ENCODE peak calls at places on chromosomes 12 and 14, in seven cellular contexts. One of them, this sample, is unnamed.
A peak's percentile ranks its signal among the peaks of the same experiment; 100 is the strongest.

GRCh38 chr12:131176926-131177325 is 223.2 kb downstream of the ADGRD1 start:
- DNase-seq in hepatocyte: no peak
- DNase-seq in uterus: no peak
- DNase-seq in tibial artery: no peak
- DNase-seq in endothelial cell: no peak
- DNase-seq in sigmoid colon: no peak
- DNase-seq in left lung: no peak
- DNase-seq in this sample: no peak

GRCh38 chr12:96120359-96121100 is 73.6 kb upstream of the ELK3 start:
- DNase-seq in uterus: no peak
- DNase-seq in left lung: no peak
- DNase-seq in tibial artery: peak; percentile 22
- DNase-seq in sigmoid colon: no peak
- DNase-seq in endothelial cell: no peak
- DNase-seq in hepatocyte: no peak
- DNase-seq in this sample: no peak

GRCh38 chr14:52798826-52799225 is 7.4 kb upstream of the GNPNAT1 start:
- DNase-seq in tibial artery: no peak
- DNase-seq in sigmoid colon: no peak
- DNase-seq in uterus: no peak
- DNase-seq in hepatocyte: no peak
- DNase-seq in endothelial cell: no peak
- DNase-seq in left lung: no peak
- DNase-seq in this sample: no peak

GRCh38 chr12:88063375-88063774 is 34.2 kb upstream of the C12orf50 start:
- DNase-seq in hepatocyte: no peak
- DNase-seq in tibial artery: no peak
- DNase-seq in left lung: no peak
- DNase-seq in sigmoid colon: no peak
- DNase-seq in endothelial cell: no peak
- DNase-seq in uterus: no peak
- DNase-seq in this sample: no peak

GRCh38 chr14:104865631-104866441 is 768 bp downstream of the CEP170B start:
- DNase-seq in hepatocyte: peak; percentile 85
- DNase-seq in uterus: peak; percentile 73
- DNase-seq in sigmoid colon: peak; percentile 85
- DNase-seq in endothelial cell: peak; percentile 41
- DNase-seq in tibial artery: peak; percentile 76
- DNase-seq in left lung: peak; percentile 90
- DNase-seq in this sample: peak; percentile 64

GRCh38 chr12:131404705-131405104 is 306.2 kb upstream of the SFSWAP start:
- DNase-seq in endothelial cell: no peak
- DNase-seq in uterus: no peak
- DNase-seq in left lung: no peak
- DNase-seq in tibial artery: no peak
- DNase-seq in hepatocyte: no peak
- DNase-seq in sigmoid colon: peak; percentile 33
- DNase-seq in this sample: no peak

GRCh38 chr12:89977356-89978185 is 268.9 kb upstream of the ATP2B1 start:
- DNase-seq in uterus: no peak
- DNase-seq in hepatocyte: no peak
- DNase-seq in left lung: no peak
- DNase-seq in endothelial cell: no peak
- DNase-seq in sigmoid colon: no peak
- DNase-seq in tibial artery: no peak
- DNase-seq in this sample: peak; percentile 19

GRCh38 chr12:44750468-44750867 is 125.6 kb downstream of the NELL2 start:
- DNase-seq in left lung: no peak
- DNase-seq in hepatocyte: no peak
- DNase-seq in tibial artery: no peak
- DNase-seq in uterus: no peak
- DNase-seq in endothelial cell: no peak
- DNase-seq in sigmoid colon: no peak
- DNase-seq in this sample: no peak

GRCh38 chr12:104539063-104539462 is 82.3 kb downstream of the CHST11 start:
- DNase-seq in endothelial cell: no peak
- DNase-seq in tibial artery: no peak
- DNase-seq in uterus: no peak
- DNase-seq in sigmoid colon: no peak
- DNase-seq in left lung: no peak
- DNase-seq in hepatocyte: no peak
- DNase-seq in this sample: no peak

DNA sequence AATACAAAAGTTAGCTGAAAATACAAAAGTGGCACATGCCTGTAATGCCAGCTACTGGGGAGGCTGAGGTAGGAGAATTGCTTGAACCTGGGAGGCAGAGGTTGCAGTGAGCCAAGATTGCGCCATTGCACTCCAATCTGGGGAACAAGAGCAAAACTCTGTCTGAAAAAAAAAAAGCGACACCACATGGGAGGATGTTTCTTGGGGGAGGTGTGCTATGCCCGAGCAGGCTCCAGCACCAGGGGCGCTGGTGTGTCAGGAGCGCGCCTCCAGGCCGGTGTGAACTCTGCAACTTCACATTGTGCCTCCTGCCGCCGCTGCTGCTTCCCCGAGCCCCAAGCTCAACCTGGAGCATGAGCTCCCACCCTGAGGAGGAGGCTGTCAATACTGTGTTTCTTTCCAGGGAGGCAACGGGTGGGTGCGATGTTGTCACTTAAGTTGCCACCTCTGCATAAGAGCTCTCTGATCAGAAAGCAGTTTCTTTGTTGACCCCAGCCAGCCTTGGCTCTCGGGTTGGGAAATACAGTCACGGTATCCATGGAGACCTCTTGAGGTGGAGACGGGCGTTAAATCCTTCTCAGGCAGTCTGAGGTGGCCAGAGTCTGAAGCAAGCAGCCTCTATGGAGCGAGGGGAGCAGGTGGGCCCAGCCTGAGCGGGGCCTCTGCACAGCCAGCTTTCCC is 18.9 kb downstream of the DEGS2 start:
- DNase-seq in left lung: peak; percentile 78
- DNase-seq in sigmoid colon: no peak
- DNase-seq in uterus: no peak
- DNase-seq in endothelial cell: peak; percentile 65
- DNase-seq in tibial artery: no peak
- DNase-seq in hepatocyte: peak; percentile 81
- DNase-seq in this sample: no peak
- TF ChIP-seq CTCF in left lung: peak; percentile 34
- TF ChIP-seq CTCF in sigmoid colon: no peak
- TF ChIP-seq CTCF in uterus: peak; percentile 29
- TF ChIP-seq CTCF in endothelial cell: no peak
- TF ChIP-seq CTCF in tibial artery: no peak
- TF ChIP-seq CTCF in hepatocyte: peak; percentile 36
- TF ChIP-seq CTCF in this sample: no peak

GRCh38 chr12:113220593-113221180 is 577 bp upstream of the TPCN1 start:
- DNase-seq in hepatocyte: no peak
- DNase-seq in uterus: no peak
- DNase-seq in left lung: peak; percentile 89
- DNase-seq in sigmoid colon: no peak
- DNase-seq in tibial artery: no peak
- DNase-seq in endothelial cell: peak; percentile 13
- DNase-seq in this sample: no peak

GRCh38 chr12:113224955-113225354 is 3.7 kb downstream of the TPCN1 start:
- DNase-seq in uterus: no peak
- DNase-seq in tibial artery: no peak
- DNase-seq in sigmoid colon: no peak
- DNase-seq in endothelial cell: no peak
- DNase-seq in left lung: no peak
- DNase-seq in hepatocyte: no peak
- DNase-seq in this sample: no peak

GRCh38 chr12:113221997-113222729 is 899 bp downstream of the TPCN1 start:
- DNase-seq in sigmoid colon: no peak
- DNase-seq in hepatocyte: no peak
- DNase-seq in endothelial cell: no peak
- DNase-seq in tibial artery: no peak
- DNase-seq in uterus: no peak
- DNase-seq in left lung: no peak
- DNase-seq in this sample: no peak

GRCh38 chr12:113222730-113223531 is 1.7 kb downstream of the TPCN1 start:
- DNase-seq in tibial artery: peak; percentile 87
- DNase-seq in sigmoid colon: peak; percentile 91
- DNase-seq in hepatocyte: peak; percentile 89
- DNase-seq in uterus: peak; percentile 54
- DNase-seq in endothelial cell: no peak
- DNase-seq in left lung: no peak
- DNase-seq in this sample: peak; percentile 81

DNA sequence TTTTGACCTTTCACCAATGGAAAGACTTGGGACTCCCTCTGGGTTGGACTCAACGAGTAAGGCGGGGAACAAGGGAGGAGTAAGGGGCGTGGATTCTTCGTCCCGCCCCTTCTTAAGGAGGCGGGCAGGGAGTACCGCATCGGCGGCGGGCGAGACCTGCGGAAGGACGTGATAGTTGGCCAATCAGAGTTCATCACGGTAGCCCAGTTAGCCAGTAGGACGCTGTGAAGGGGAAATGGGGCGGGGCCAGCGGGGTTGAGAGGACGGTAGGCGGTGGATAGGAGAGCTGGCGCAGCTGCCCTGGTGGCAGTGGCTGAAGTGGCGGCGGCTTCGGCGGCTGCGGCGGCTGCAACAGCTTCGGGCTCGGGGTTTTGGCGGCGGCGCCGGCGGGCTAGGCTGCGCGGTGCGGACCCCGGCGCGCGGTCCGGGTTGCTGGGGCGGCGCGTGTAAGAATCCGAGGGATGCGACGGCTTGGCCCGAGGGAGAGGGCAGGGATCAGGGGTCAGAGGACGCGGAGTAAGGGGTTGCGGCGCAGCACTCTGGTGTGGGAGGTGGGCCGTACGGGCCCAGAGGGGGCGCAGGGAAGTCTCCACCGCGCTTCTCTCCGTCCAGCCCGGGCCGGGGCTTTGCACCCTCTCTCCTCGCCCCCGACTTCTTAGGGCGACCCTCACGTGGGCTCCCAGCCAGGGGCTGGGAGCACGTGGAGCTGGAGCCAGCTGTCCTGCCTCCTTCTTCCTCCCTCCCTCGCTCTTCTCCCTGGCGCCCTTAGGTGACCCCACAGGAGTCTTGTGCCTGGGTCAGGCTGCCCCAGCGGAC is at the start of gene TPCN1:
- DNase-seq in endothelial cell: peak; percentile 97
- DNase-seq in hepatocyte: peak; percentile 100
- DNase-seq in tibial artery: peak; percentile 100
- DNase-seq in left lung: peak; percentile 97
- DNase-seq in uterus: peak; percentile 99
- DNase-seq in sigmoid colon: peak; percentile 100
- DNase-seq in this sample: peak; percentile 100
- TF ChIP-seq CTCF in endothelial cell: no peak
- TF ChIP-seq CTCF in hepatocyte: no peak
- TF ChIP-seq CTCF in tibial artery: peak; percentile 32
- TF ChIP-seq CTCF in left lung: no peak
- TF ChIP-seq CTCF in uterus: no peak
- TF ChIP-seq CTCF in sigmoid colon: no peak
- TF ChIP-seq CTCF in this sample: peak; percentile 16

DNA sequence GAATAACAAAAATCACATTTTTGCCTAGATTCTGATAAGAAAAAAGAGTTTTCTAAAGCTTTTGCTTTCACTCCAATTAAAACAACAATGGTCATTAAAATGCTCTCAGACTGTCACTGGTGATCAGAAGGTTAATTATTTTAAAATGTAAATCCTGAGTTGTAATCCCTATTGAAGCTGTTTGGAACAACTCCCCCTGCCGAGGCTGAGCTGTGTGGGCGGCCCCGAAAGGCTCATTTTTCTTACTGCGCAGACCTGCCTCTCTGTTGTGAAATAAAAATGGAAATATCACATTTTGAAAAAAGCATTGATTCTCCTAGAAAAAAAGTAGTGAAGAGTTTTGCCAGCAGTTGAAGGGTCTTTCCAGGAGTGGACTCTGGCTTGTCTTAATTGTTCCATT is 174.8 kb upstream of the CDKN3 start:
- DNase-seq in hepatocyte: no peak
- DNase-seq in left lung: no peak
- DNase-seq in tibial artery: no peak
- DNase-seq in sigmoid colon: no peak
- DNase-seq in uterus: no peak
- DNase-seq in endothelial cell: no peak
- DNase-seq in this sample: no peak
- TF ChIP-seq CTCF in hepatocyte: no peak
- TF ChIP-seq CTCF in left lung: no peak
- TF ChIP-seq CTCF in tibial artery: no peak
- TF ChIP-seq CTCF in sigmoid colon: no peak
- TF ChIP-seq CTCF in uterus: no peak
- TF ChIP-seq CTCF in endothelial cell: no peak
- TF ChIP-seq CTCF in this sample: no peak

DNA sequence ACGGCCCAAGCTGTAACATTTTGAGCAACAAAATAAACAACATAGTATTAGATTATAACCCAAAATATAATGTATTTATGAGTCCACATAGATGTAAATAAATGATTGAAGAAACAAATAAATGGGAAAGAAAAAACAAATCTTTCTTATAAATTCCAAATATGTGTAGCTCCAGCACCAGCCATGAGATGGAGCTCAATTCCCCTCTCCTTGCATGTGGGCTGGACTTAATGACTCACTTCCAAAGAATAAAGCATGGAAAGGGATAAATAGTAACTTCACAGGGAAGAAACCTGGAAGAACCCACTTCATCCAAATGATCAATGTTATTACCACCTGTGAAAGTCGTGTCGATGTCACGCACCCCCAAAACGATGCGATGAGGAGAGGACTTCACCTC is 158.8 kb downstream of the RPAP3 start:
- DNase-seq in tibial artery: no peak
- DNase-seq in uterus: no peak
- DNase-seq in sigmoid colon: no peak
- DNase-seq in endothelial cell: peak; percentile 11
- DNase-seq in hepatocyte: no peak
- DNase-seq in left lung: no peak
- DNase-seq in this sample: peak; percentile 55
- TF ChIP-seq CTCF in tibial artery: no peak
- TF ChIP-seq CTCF in uterus: no peak
- TF ChIP-seq CTCF in sigmoid colon: no peak
- TF ChIP-seq CTCF in endothelial cell: no peak
- TF ChIP-seq CTCF in hepatocyte: peak; percentile 8
- TF ChIP-seq CTCF in left lung: no peak
- TF ChIP-seq CTCF in this sample: peak; percentile 78

GRCh38 chr14:23910081-23910875 is 43.3 kb upstream of the DHRS4 start:
- DNase-seq in hepatocyte: peak; percentile 68
- DNase-seq in tibial artery: peak; percentile 29
- DNase-seq in left lung: no peak
- DNase-seq in uterus: no peak
- DNase-seq in sigmoid colon: no peak
- DNase-seq in endothelial cell: peak; percentile 75
- DNase-seq in this sample: peak; percentile 73
- TF ChIP-seq CTCF in hepatocyte: peak; percentile 46
- TF ChIP-seq CTCF in tibial artery: peak; percentile 37
- TF ChIP-seq CTCF in left lung: peak; percentile 71
- TF ChIP-seq CTCF in uterus: peak; percentile 40
- TF ChIP-seq CTCF in sigmoid colon: peak; percentile 73
- TF ChIP-seq CTCF in endothelial cell: peak; percentile 87
- TF ChIP-seq CTCF in this sample: peak; percentile 88

GRCh38 chr14:90785474-90785873 is 30.8 kb downstream of the TTC7B start:
- DNase-seq in uterus: peak; percentile 64
- DNase-seq in endothelial cell: no peak
- DNase-seq in left lung: no peak
- DNase-seq in hepatocyte: no peak
- DNase-seq in tibial artery: peak; percentile 42
- DNase-seq in sigmoid colon: peak; percentile 77
- DNase-seq in this sample: no peak
- TF ChIP-seq CTCF in uterus: no peak
- TF ChIP-seq CTCF in endothelial cell: no peak
- TF ChIP-seq CTCF in left lung: no peak
- TF ChIP-seq CTCF in hepatocyte: no peak
- TF ChIP-seq CTCF in tibial artery: no peak
- TF ChIP-seq CTCF in sigmoid colon: no peak
- TF ChIP-seq CTCF in this sample: peak; percentile 57